ENCODE peak calls at places on chromosomes 6 and 20, in six cellular contexts. F is activated T-helper 1 cell treated with anti-CD3 and anti-CD28 coated beads, Interleukin-2, amount 50 U/mL, for 16 hours; H is SW 1271; C is GOT3; L is colonic mucosa; X is GM04504. T is an unnamed sample.

GRCh38 chr20:16350465-16350864 is 222.8 kb downstream of the KIF16B start:
- DNase-seq in F (no peak), C (no peak), L (no peak), X (peak; percentile 54), H (no peak), T (no peak)

GRCh38 chr6:127547215-127547614 is 28.1 kb upstream of the MTCL3 start:
- DNase-seq in X (no peak), F (no peak), L (no peak), H (no peak), C (no peak), T (no peak)

GRCh38 chr20:23227976-23228375 is 122.6 kb upstream of the NXT1 start:
- DNase-seq in F (no peak), L (no peak), C (no peak), X (no peak), H (no peak), T (no peak)

GRCh38 chr6:116366740-116367275 is 3.9 kb upstream of the DSE start:
- DNase-seq in L (no peak), F (no peak), X (no peak), C (no peak), H (no peak), T (no peak)

GRCh38 chr20:14622796-14623195 is 285.4 kb upstream of the FLRT3 start:
- DNase-seq in X (peak; percentile 2), C (no peak), F (no peak), H (no peak), L (no peak), T (no peak)

GRCh38 chr6:77456531-77457248 is 6.6 kb downstream of the HTR1B start:
- DNase-seq in C (no peak), L (no peak), H (peak; percentile 88), X (peak; percentile 96), F (no peak), T (peak; percentile 87)

GRCh38 chr6:80094017-80094416 is 12.5 kb upstream of the BCKDHB start:
- DNase-seq in L (no peak), H (peak; percentile 29), C (no peak), F (no peak), X (no peak), T (no peak)

GRCh38 chr6:125549202-125549884 is 200.1 kb upstream of the HEY2 start:
- DNase-seq in F (no peak), L (no peak), C (no peak), H (no peak), X (no peak), T (no peak)

GRCh38 chr20:41004561-41005360 is 23.9 kb upstream of the TOP1 start:
- DNase-seq in X (no peak), H (peak; percentile 42), F (no peak), L (no peak), C (no peak), T (no peak)

GRCh38 chr6:142444388-142444787 is 142.6 kb downstream of the ADGRG6 start:
- DNase-seq in L (no peak), F (no peak), H (no peak), X (peak; percentile 31), C (no peak), T (no peak)

GRCh38 chr6:146339716-146340115 is 203.9 kb upstream of the RAB32 start:
- DNase-seq in H (no peak), C (no peak), F (no peak), X (no peak), L (no peak), T (no peak)

GRCh38 chr6:10451828-10452509 is 37.1 kb upstream of the TFAP2A start:
- DNase-seq in L (no peak), C (peak; percentile 59), F (no peak), H (peak; percentile 92), X (peak; percentile 17), T (no peak)

T was measured in AG09319.